ENCODE peak calls at places on chromosome 1, in six cellular contexts. One of them, this sample, is unnamed.

GRCh38 chr1:240169188-240169587 is 77.5 kb downstream of the FMN2 start:
- DNase-seq in NCI-H1092: no peak
- DNase-seq in stimulated activated CD4-positive, alpha-beta T cell treated with anti-CD3 and anti-CD28 coated beads, Interleukin-4, amount 100 ng/mL, for 48 hours: no peak
- DNase-seq in mesothelial cell of epicardium: no peak
- DNase-seq in stimulated activated CD8-positive, alpha-beta memory T cell treated with anti-CD3 and anti-CD28 coated beads, Interleukin-2, amount 100 ng/mL, for 48 hours: no peak
- DNase-seq in anterior cingulate cortex: no peak
- DNase-seq in this sample: no peak

GRCh38 chr1:213669964-213670691 is 317.6 kb upstream of the PROX1 start:
- DNase-seq in NCI-H1092: peak; percentile 65
- DNase-seq in stimulated activated CD4-positive, alpha-beta T cell treated with anti-CD3 and anti-CD28 coated beads, Interleukin-4, amount 100 ng/mL, for 48 hours: no peak
- DNase-seq in mesothelial cell of epicardium: no peak
- DNase-seq in stimulated activated CD8-positive, alpha-beta memory T cell treated with anti-CD3 and anti-CD28 coated beads, Interleukin-2, amount 100 ng/mL, for 48 hours: no peak
- DNase-seq in anterior cingulate cortex: no peak
- DNase-seq in this sample: no peak

GRCh38 chr1:19313636-19313959 is 1.5 kb downstream of the SLC66A1 start:
- DNase-seq in NCI-H1092: no peak
- DNase-seq in stimulated activated CD4-positive, alpha-beta T cell treated with anti-CD3 and anti-CD28 coated beads, Interleukin-4, amount 100 ng/mL, for 48 hours: no peak
- DNase-seq in mesothelial cell of epicardium: no peak
- DNase-seq in stimulated activated CD8-positive, alpha-beta memory T cell treated with anti-CD3 and anti-CD28 coated beads, Interleukin-2, amount 100 ng/mL, for 48 hours: no peak
- DNase-seq in anterior cingulate cortex: no peak
- DNase-seq in this sample: no peak

GRCh38 chr1:202162418-202163280 is 2.2 kb upstream of the PTPN7 start:
- DNase-seq in NCI-H1092: no peak
- DNase-seq in stimulated activated CD4-positive, alpha-beta T cell treated with anti-CD3 and anti-CD28 coated beads, Interleukin-4, amount 100 ng/mL, for 48 hours: no peak
- DNase-seq in mesothelial cell of epicardium: no peak
- DNase-seq in stimulated activated CD8-positive, alpha-beta memory T cell treated with anti-CD3 and anti-CD28 coated beads, Interleukin-2, amount 100 ng/mL, for 48 hours: no peak
- DNase-seq in anterior cingulate cortex: no peak
- DNase-seq in this sample: no peak

GRCh38 chr1:112674986-112675727 is 698 bp downstream of the MOV10 start:
- DNase-seq in NCI-H1092: peak; percentile 54
- DNase-seq in stimulated activated CD4-positive, alpha-beta T cell treated with anti-CD3 and anti-CD28 coated beads, Interleukin-4, amount 100 ng/mL, for 48 hours: peak; percentile 28
- DNase-seq in mesothelial cell of epicardium: peak; percentile 52
- DNase-seq in stimulated activated CD8-positive, alpha-beta memory T cell treated with anti-CD3 and anti-CD28 coated beads, Interleukin-2, amount 100 ng/mL, for 48 hours: peak; percentile 28
- DNase-seq in anterior cingulate cortex: peak; percentile 50
- DNase-seq in this sample: peak; percentile 61

GRCh38 chr1:59879556-59879955 is 47.0 kb downstream of the CYP2J2 start:
- DNase-seq in NCI-H1092: peak; percentile 48
- DNase-seq in stimulated activated CD4-positive, alpha-beta T cell treated with anti-CD3 and anti-CD28 coated beads, Interleukin-4, amount 100 ng/mL, for 48 hours: no peak
- DNase-seq in mesothelial cell of epicardium: peak; percentile 43
- DNase-seq in stimulated activated CD8-positive, alpha-beta memory T cell treated with anti-CD3 and anti-CD28 coated beads, Interleukin-2, amount 100 ng/mL, for 48 hours: peak; percentile 15
- DNase-seq in anterior cingulate cortex: no peak
- DNase-seq in this sample: peak; percentile 84

GRCh38 chr1:208895171-208895570 is 651.0 kb upstream of the PLXNA2 start:
- DNase-seq in NCI-H1092: no peak
- DNase-seq in stimulated activated CD4-positive, alpha-beta T cell treated with anti-CD3 and anti-CD28 coated beads, Interleukin-4, amount 100 ng/mL, for 48 hours: no peak
- DNase-seq in mesothelial cell of epicardium: no peak
- DNase-seq in stimulated activated CD8-positive, alpha-beta memory T cell treated with anti-CD3 and anti-CD28 coated beads, Interleukin-2, amount 100 ng/mL, for 48 hours: no peak
- DNase-seq in anterior cingulate cortex: no peak
- DNase-seq in this sample: no peak

GRCh38 chr1:10686404-10687040 is 109.9 kb downstream of the CASZ1 start:
- DNase-seq in NCI-H1092: peak; percentile 13
- DNase-seq in stimulated activated CD4-positive, alpha-beta T cell treated with anti-CD3 and anti-CD28 coated beads, Interleukin-4, amount 100 ng/mL, for 48 hours: no peak
- DNase-seq in mesothelial cell of epicardium: no peak
- DNase-seq in stimulated activated CD8-positive, alpha-beta memory T cell treated with anti-CD3 and anti-CD28 coated beads, Interleukin-2, amount 100 ng/mL, for 48 hours: no peak
- DNase-seq in anterior cingulate cortex: no peak
- DNase-seq in this sample: no peak

GRCh38 chr1:206457408-206457807 is 12.9 kb upstream of the IKBKE start:
- DNase-seq in NCI-H1092: no peak
- DNase-seq in stimulated activated CD4-positive, alpha-beta T cell treated with anti-CD3 and anti-CD28 coated beads, Interleukin-4, amount 100 ng/mL, for 48 hours: no peak
- DNase-seq in mesothelial cell of epicardium: no peak
- DNase-seq in stimulated activated CD8-positive, alpha-beta memory T cell treated with anti-CD3 and anti-CD28 coated beads, Interleukin-2, amount 100 ng/mL, for 48 hours: no peak
- DNase-seq in anterior cingulate cortex: no peak
- DNase-seq in this sample: no peak

GRCh38 chr1:38872401-38873026 is 634 bp downstream of the MYCBP start:
- DNase-seq in NCI-H1092: no peak
- DNase-seq in stimulated activated CD4-positive, alpha-beta T cell treated with anti-CD3 and anti-CD28 coated beads, Interleukin-4, amount 100 ng/mL, for 48 hours: no peak
- DNase-seq in mesothelial cell of epicardium: peak; percentile 30
- DNase-seq in stimulated activated CD8-positive, alpha-beta memory T cell treated with anti-CD3 and anti-CD28 coated beads, Interleukin-2, amount 100 ng/mL, for 48 hours: no peak
- DNase-seq in anterior cingulate cortex: no peak
- DNase-seq in this sample: no peak

This sample was measured in head of caudate nucleus.